ENCODE peak calls at places on chromosome 12, in ten cellular contexts. S is Caco-2; H is CD8-positive, alpha-beta memory T cell; N is IMR-90; P is hepatocyte; C is left ventricle myocardium inferior; D is heart right ventricle; E is WERI-Rb-1; K is AG04450; V is CD4-positive, alpha-beta T cell. L is an unnamed sample.

GRCh38 chr12:107581616-107582015 is 104.0 kb upstream of the PWP1 start:
- DNase-seq in D (no peak), C (no peak), K (no peak), V (no peak), S (no peak), H (no peak), E (no peak), P (no peak), N (no peak), L (no peak)

GRCh38 chr12:13024151-13024946 is 19.8 kb upstream of the FAM234B start:
- DNase-seq in E (no peak), N (peak; percentile 82), S (no peak), P (peak; percentile 43), V (no peak), D (peak; percentile 15), C (no peak), H (no peak), K (no peak), L (no peak)

GRCh38 chr12:85951823-85952222 is 77.7 kb downstream of the NTS start:
- DNase-seq in S (peak; percentile 5), H (no peak), N (peak; percentile 5), D (no peak), P (peak; percentile 7), K (no peak), V (no peak), C (no peak), E (no peak), L (no peak)

GRCh38 chr12:65986047-65986446 is 144.5 kb downstream of the LLPH start:
- DNase-seq in E (no peak), C (no peak), P (no peak), V (no peak), D (no peak), N (no peak), H (no peak), K (no peak), S (no peak), L (no peak)

GRCh38 chr12:101876861-101877815 is at the start of gene DRAM1:
- DNase-seq in K (peak; percentile 71), E (peak; percentile 72), D (peak; percentile 88), N (peak; percentile 89), C (peak; percentile 91), H (peak; percentile 75), S (peak; percentile 95), V (peak; percentile 62), P (peak; percentile 96), L (peak; percentile 51)

GRCh38 chr12:25553083-25553482 is at the start of gene LMNTD1:
- DNase-seq in P (peak; percentile 10), D (no peak), N (peak; percentile 89), C (no peak), H (no peak), E (no peak), K (no peak), V (no peak), S (no peak), L (no peak)

GRCh38 chr12:11540156-11540555 is 109.3 kb upstream of the ETV6 start:
- DNase-seq in H (no peak), K (no peak), P (no peak), N (no peak), E (no peak), S (no peak), V (no peak), C (no peak), D (no peak), L (no peak)

GRCh38 chr12:13947237-13947945 is 34.0 kb downstream of the GRIN2B start:
- DNase-seq in V (no peak), K (no peak), E (no peak), C (no peak), P (peak; percentile 15), N (no peak), D (no peak), H (no peak), S (no peak), L (no peak)

GRCh38 chr12:26723379-26724308 is 109.3 kb downstream of the ITPR2 start:
- DNase-seq in D (no peak), P (no peak), S (no peak), K (no peak), N (peak; percentile 78), V (no peak), C (no peak), H (no peak), E (no peak), L (no peak)

GRCh38 chr12:67449591-67450052 is 180.5 kb downstream of the CAND1 start:
- DNase-seq in P (no peak), C (no peak), H (peak; percentile 9), E (no peak), D (no peak), S (no peak), K (no peak), V (no peak), N (no peak), L (no peak)

GRCh38 chr12:119780786-119781434 is 96.2 kb downstream of the CIT start:
- DNase-seq in S (peak; percentile 47), N (peak; percentile 37), D (peak; percentile 30), C (no peak), E (peak; percentile 53), P (peak; percentile 82), V (no peak), H (no peak), K (no peak), L (no peak)

GRCh38 chr12:132986001-132986884 is at the start of gene ZNF26:
- DNase-seq in K (peak; percentile 74), V (peak; percentile 84), E (peak; percentile 94), P (peak; percentile 95), S (peak; percentile 89), D (peak; percentile 93), H (peak; percentile 83), C (peak; percentile 89), N (peak; percentile 91), L (peak; percentile 74)
- H3K9me3 ChIP-seq in K (peaks cover 25% of the 10 kb centered on the region), V (peaks cover 16% of the 10 kb centered on the region), E (peaks cover 7% of the 10 kb centered on the region), P (peaks cover 5% of the 10 kb centered on the region), S (peaks cover 9% of the 10 kb centered on the region), D (peaks cover 44% of the 10 kb centered on the region), H (no peaks in the 10 kb centered on the region), C (peaks cover 31% of the 10 kb centered on the region), N (peaks cover 7% of the 10 kb centered on the region), L (peaks cover 3% of the 10 kb centered on the region)

GRCh38 chr12:124318336-124319020 is 23.6 kb downstream of the RFLNA start:
- DNase-seq in S (no peak), N (no peak), C (no peak), K (no peak), P (no peak), V (no peak), E (no peak), H (no peak), D (no peak), L (no peak)

GRCh38 chr12:124322271-124322998 is 27.5 kb downstream of the RFLNA start:
- DNase-seq in K (no peak), D (no peak), P (no peak), V (no peak), N (peak; percentile 13), S (no peak), H (no peak), C (no peak), E (no peak), L (no peak)

GRCh38 chr12:124319368-124320050 is 24.6 kb downstream of the RFLNA start:
- DNase-seq in E (no peak), H (no peak), S (no peak), K (no peak), D (no peak), V (no peak), C (no peak), P (no peak), N (no peak), L (no peak)

GRCh38 chr12:124321556-124322270 is 26.8 kb downstream of the RFLNA start:
- DNase-seq in D (no peak), V (no peak), N (peak; percentile 19), C (no peak), S (no peak), H (no peak), P (no peak), K (no peak), E (no peak), L (no peak)

DNA sequence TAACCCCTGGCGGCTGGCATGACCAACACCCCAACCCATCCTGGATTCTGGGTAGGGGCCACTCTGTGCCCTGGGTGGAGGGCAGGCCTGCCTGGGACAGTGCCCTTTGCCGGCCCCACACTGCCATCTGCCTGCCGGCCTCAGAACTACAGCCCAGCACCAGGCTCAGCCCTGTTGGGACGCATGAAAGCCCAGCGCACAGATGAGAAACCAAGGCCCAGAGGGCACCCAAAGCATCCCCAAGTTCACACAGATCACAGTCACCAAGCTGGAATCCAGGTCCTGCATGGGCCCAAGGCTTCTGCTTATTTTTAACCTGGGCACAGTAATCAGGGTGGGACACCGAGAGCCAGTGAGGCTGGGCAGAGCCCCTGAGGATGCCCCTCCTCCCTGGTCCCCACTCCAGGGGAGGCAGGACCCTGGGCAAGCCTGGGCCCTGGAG is 26.2 kb downstream of the RFLNA start:
- DNase-seq in H (peak; percentile 18), C (peak; percentile 68), E (peak; percentile 76), P (peak; percentile 72), V (peak; percentile 46), D (peak; percentile 57), S (peak; percentile 80), K (no peak), N (peak; percentile 39), L (peak; percentile 55)
- H3K9me3 ChIP-seq in H (peaks cover 13% of the 10 kb centered on the region), C (peaks cover 29% of the 10 kb centered on the region), E (peaks cover 14% of the 10 kb centered on the region), P (peaks cover 5% of the 10 kb centered on the region), V (peaks cover 13% of the 10 kb centered on the region), D (peaks cover 30% of the 10 kb centered on the region), S (peaks cover 6% of the 10 kb centered on the region), K (peaks cover 31% of the 10 kb centered on the region), N (peaks cover 15% of the 10 kb centered on the region), L (no peaks in the 10 kb centered on the region)

DNA sequence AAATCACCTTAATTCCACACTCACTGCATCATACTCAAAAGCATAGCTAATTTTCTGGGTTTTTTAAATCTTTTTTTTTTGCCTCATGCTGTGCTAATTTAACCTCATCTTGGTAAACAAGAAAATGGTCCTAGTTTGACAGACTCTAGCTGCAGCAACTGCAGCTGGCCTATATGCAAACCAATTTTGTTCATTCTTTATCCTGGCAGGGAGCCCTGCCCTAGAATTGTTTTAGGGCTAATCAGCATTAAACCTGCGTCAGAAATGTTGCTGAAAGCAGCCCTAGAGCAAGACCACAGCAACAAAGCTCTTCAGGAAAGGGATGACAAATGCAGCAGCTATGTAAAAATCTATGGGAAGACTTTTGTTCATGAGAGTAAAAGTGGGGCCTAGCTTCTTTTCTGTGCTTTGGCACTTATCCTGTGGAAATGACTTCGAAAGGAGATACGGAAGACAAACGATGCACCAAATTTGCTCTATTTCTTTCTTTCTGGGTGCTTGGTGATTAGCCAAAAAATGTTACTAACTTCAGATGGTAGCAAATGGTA is 72.2 kb downstream of the DENND5B start:
- DNase-seq in K (peak; percentile 99), P (peak; percentile 58), V (no peak), D (peak; percentile 31), N (peak; percentile 100), E (no peak), S (no peak), C (no peak), H (no peak), L (no peak)
- H3K9me3 ChIP-seq in K (no peaks in the 10 kb centered on the region), P (no peaks in the 10 kb centered on the region), V (no peaks in the 10 kb centered on the region), D (no peaks in the 10 kb centered on the region), N (no peaks in the 10 kb centered on the region), E (no peaks in the 10 kb centered on the region), S (no peaks in the 10 kb centered on the region), C (no peaks in the 10 kb centered on the region), H (no peaks in the 10 kb centered on the region), L (no peaks in the 10 kb centered on the region)

DNA sequence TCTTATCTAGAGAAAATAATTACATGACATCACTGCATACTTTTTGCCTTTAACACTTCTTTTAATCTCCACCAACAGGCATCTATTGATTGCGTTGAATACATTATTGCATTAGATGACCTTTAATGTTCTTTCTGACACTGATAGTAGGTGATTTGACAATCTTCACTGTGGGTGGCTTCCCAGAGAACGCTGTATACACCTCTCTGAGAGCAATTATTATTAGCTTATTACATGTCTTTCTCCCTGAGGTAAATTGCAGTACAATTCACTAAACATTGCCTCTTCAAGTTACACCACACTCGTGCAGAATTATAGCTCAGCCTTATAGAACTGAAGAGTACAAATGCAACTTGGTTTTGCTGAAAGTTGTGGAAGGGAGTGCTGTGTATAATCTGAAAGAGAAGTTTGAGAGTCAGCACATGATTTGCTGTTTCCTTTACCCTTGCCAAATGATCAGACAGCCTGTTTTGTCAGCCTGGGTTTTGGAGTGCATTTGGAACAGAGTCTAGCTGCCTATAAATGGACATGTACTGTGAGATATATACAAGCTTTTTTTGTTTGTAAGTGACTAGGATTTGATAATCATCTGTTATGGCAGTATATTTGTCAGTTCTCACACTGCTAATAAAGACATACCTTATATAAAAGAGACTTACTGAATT is 369.2 kb downstream of the CCER1 start:
- DNase-seq in S (no peak), C (no peak), E (no peak), D (no peak), V (no peak), H (no peak), P (no peak), K (no peak), N (no peak), L (no peak)
- H3K9me3 ChIP-seq in S (no peaks in the 10 kb centered on the region), C (no peaks in the 10 kb centered on the region), E (no peaks in the 10 kb centered on the region), D (no peaks in the 10 kb centered on the region), V (no peaks in the 10 kb centered on the region), H (no peaks in the 10 kb centered on the region), P (no peaks in the 10 kb centered on the region), K (no peaks in the 10 kb centered on the region), N (no peaks in the 10 kb centered on the region), L (no peaks in the 10 kb centered on the region)

L was measured in T-helper 17 cell.